ENCODE peak calls at places on chromosomes 6 and 20, in five cellular contexts. W, M, S, J and H are unnamed samples.
A peak's percentile ranks its signal among the peaks of the same experiment; 100 is the strongest.

GRCh38 chr6:166438211-166438861 is 55.6 kb upstream of the MPC1 start:
- DNase-seq in W (no peak), M (no peak), S (no peak), J (no peak), H (no peak)

GRCh38 chr20:62737271-62737761 is 28.7 kb downstream of the NTSR1 start:
- DNase-seq in W (no peak), M (no peak), S (no peak), J (no peak), H (no peak)

GRCh38 chr6:106973018-106973840 is 1.3 kb downstream of the CD24 start:
- DNase-seq in W (peak; percentile 30), M (peak; percentile 64), S (peak; percentile 5), J (peak; percentile 59), H (no peak)

GRCh38 chr6:147879031-147879430 is 370.5 kb downstream of the SAMD5 start:
- DNase-seq in W (no peak), M (no peak), S (no peak), J (no peak), H (no peak)

GRCh38 chr6:52390361-52390727 is 28.4 kb downstream of the PAQR8 start:
- DNase-seq in W (peak; percentile 73), M (no peak), S (peak; percentile 21), J (peak; percentile 40), H (no peak)

GRCh38 chr6:162343902-162344226 is 383.7 kb downstream of the PRKN start:
- DNase-seq in W (peak; percentile 32), M (no peak), S (no peak), J (no peak), H (no peak)

GRCh38 chr6:157563611-157564284 is 182.8 kb downstream of the ZDHHC14 start:
- DNase-seq in W (no peak), M (no peak), S (no peak), J (no peak), H (no peak)

GRCh38 chr6:143632894-143633293 is 44.9 kb upstream of the PHACTR2 start:
- DNase-seq in W (no peak), M (no peak), S (no peak), J (no peak), H (no peak)

GRCh38 chr6:23994013-23994412 is 132.0 kb upstream of the NRSN1 start:
- DNase-seq in W (no peak), M (no peak), S (no peak), J (no peak), H (no peak)

GRCh38 chr20:34636648-34637047 is 40.2 kb downstream of the PIGU start:
- DNase-seq in W (no peak), M (peak; percentile 5), S (no peak), J (no peak), H (no peak)

GRCh38 chr6:110520188-110520956 is 44.0 kb upstream of the SLC22A16 start:
- DNase-seq in W (no peak), M (no peak), S (no peak), J (no peak), H (no peak)

GRCh38 chr20:19646963-19647362 is 111.1 kb upstream of the RIN2 start:
- DNase-seq in W (no peak), M (no peak), S (no peak), J (no peak), H (no peak)

GRCh38 chr6:114390176-114390575 is 47.4 kb upstream of the HS3ST5 start:
- DNase-seq in W (no peak), M (no peak), S (no peak), J (no peak), H (no peak)

GRCh38 chr20:48651271-48651670 is 176.5 kb downstream of the PREX1 start:
- DNase-seq in W (no peak), M (no peak), S (no peak), J (no peak), H (no peak)

GRCh38 chr6:141443668-141444067 is 689.1 kb upstream of the GJE1 start:
- DNase-seq in W (no peak), M (no peak), S (no peak), J (no peak), H (no peak)

GRCh38 chr20:21259346-21259745 is 43.8 kb upstream of the XRN2 start:
- DNase-seq in W (no peak), M (no peak), S (no peak), J (no peak), H (no peak)

GRCh38 chr20:48760403-48760889 is 67.4 kb downstream of the PREX1 start:
- DNase-seq in W (peak; percentile 27), M (no peak), S (no peak), J (no peak), H (no peak)

GRCh38 chr6:159865226-159865920 is 25.4 kb upstream of the MAS1 start:
- DNase-seq in W (no peak), M (no peak), S (no peak), J (no peak), H (no peak)

GRCh38 chr20:58930496-58930895 is 50.6 kb upstream of the NELFCD start:
- DNase-seq in W (peak; percentile 27), M (no peak), S (no peak), J (no peak), H (no peak)

GRCh38 chr6:36844232-36845170 is 5.3 kb upstream of the CPNE5 start:
- DNase-seq in W (no peak), M (no peak), S (no peak), J (no peak), H (no peak)

GRCh38 chr6:133241088-133241900 is at the start of gene EYA4:
- DNase-seq in W (peak; percentile 19), M (peak; percentile 75), S (no peak), J (no peak), H (no peak)

GRCh38 chr6:146972526-146972925 is 231.7 kb upstream of the STXBP5 start:
- DNase-seq in W (no peak), M (no peak), S (no peak), J (no peak), H (no peak)

GRCh38 chr6:166252601-166253000 is 55.6 kb downstream of the PRR18 start:
- DNase-seq in W (no peak), M (no peak), S (no peak), J (no peak), H (no peak)

GRCh38 chr6:83313880-83314279 is 117.0 kb downstream of the ME1 start:
- DNase-seq in W (no peak), M (no peak), S (no peak), J (no peak), H (no peak)

GRCh38 chr6:106546322-106547052 is 82.8 kb downstream of the RTN4IP1 start:
- DNase-seq in W (peak; percentile 92), M (no peak), S (no peak), J (no peak), H (no peak)

GRCh38 chr6:35757461-35758123 is 18.8 kb upstream of the CLPSL2 start:
- DNase-seq in W (no peak), M (peak; percentile 86), S (no peak), J (no peak), H (no peak)

GRCh38 chr6:84645000-84645399 is 119.4 kb downstream of the TBX18 start:
- DNase-seq in W (peak; percentile 68), M (no peak), S (no peak), J (no peak), H (no peak)

GRCh38 chr20:20549267-20549612 is 163.2 kb downstream of the RALGAPA2 start:
- DNase-seq in W (peak; percentile 67), M (no peak), S (no peak), J (peak; percentile 61), H (no peak)

GRCh38 chr6:20652691-20653479 is 118.6 kb downstream of the CDKAL1 start:
- DNase-seq in W (peak; percentile 56), M (no peak), S (no peak), J (no peak), H (no peak)

GRCh38 chr6:33691456-33692077 is 19.9 kb downstream of the UQCC2 start:
- DNase-seq in W (no peak), M (no peak), S (no peak), J (no peak), H (no peak)

GRCh38 chr6:33694401-33694931 is 17.0 kb downstream of the UQCC2 start:
- DNase-seq in W (peak; percentile 72), M (no peak), S (no peak), J (no peak), H (no peak)

GRCh38 chr6:33692078-33692759 is 19.3 kb downstream of the UQCC2 start:
- DNase-seq in W (no peak), M (peak; percentile 83), S (no peak), J (no peak), H (no peak)

GRCh38 chr6:33693186-33694158 is 18.0 kb downstream of the UQCC2 start:
- DNase-seq in W (no peak), M (no peak), S (no peak), J (no peak), H (no peak)

GRCh38 chr6:33692760-33693158 is 18.7 kb downstream of the UQCC2 start:
- DNase-seq in W (no peak), M (no peak), S (no peak), J (peak; percentile 35), H (no peak)
- H3K27ac ChIP-seq in W (no peak overlapping the region), M (no peak overlapping the region), S (no peak overlapping the region), J (no peak overlapping the region), H (peak overlapping the region; percentile 41)

GRCh38 chr6:30882764-30883475 is 1.4 kb upstream of the DDR1 start:
- DNase-seq in W (peak; percentile 88), M (peak; percentile 94), S (peak; percentile 93), J (peak; percentile 93), H (peak; percentile 68)
- H3K4me1 ChIP-seq in W (peaks cover 49% of the 10 kb centered on the region), M (peaks cover 16% of the 10 kb centered on the region), S (peaks cover 12% of the 10 kb centered on the region), J (peaks cover 10% of the 10 kb centered on the region), H (peaks cover 44% of the 10 kb centered on the region)

GRCh38 chr6:131822119-131822518 is 14.3 kb downstream of the ENPP1 start:
- DNase-seq in W (no peak), M (no peak), S (no peak), J (no peak), H (no peak)
- H3K4me3 ChIP-seq in W (no peak overlapping the region), M (no peak overlapping the region), S (no peak overlapping the region), J (no peak overlapping the region), H (no peak overlapping the region)

GRCh38 chr20:47118641-47119040 is 224.0 kb downstream of the EYA2 start:
- DNase-seq in W (no peak), M (no peak), S (no peak), J (no peak), H (no peak)
- H3K27ac ChIP-seq in W (no peak overlapping the region), M (peak overlapping the region; percentile 19), S (peak overlapping the region; percentile 73), J (no peak overlapping the region), H (peak overlapping the region; percentile 42)

DNA sequence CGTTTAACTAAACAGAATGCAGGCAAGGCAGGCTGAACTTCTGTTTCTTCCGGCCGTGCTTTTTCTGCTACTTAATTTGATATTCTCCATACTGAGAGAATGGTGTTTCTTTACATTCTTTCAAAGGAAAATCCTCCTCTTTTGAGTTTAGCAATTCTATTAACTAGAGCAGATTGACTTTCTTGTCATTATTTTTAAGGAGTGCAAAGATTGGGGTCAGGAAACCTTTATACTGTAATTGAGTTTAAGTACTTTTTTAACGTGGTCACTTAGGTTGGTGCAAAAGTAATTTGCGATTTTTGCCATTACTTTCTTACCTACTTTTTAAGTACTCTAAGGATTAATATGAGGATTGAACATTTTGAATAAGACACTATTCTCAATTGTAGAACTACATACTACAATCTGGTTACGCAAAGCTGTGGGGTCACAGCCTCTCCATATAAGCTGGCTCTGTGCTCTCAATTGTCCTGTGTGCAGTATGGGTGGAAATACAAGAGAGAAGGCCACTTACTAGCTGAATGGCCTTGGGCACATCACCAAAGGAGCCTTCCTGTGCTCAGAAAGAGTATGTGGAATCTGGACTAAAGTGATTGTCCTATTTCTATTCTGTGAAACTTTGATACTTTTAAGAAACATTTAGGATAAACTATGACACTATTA is 16.7 kb downstream of the HECA start:
- DNase-seq in W (no peak), M (no peak), S (no peak), J (no peak), H (no peak)
- H3K4me1 ChIP-seq in W (peaks cover 11% of the 10 kb centered on the region), M (no peaks in the 10 kb centered on the region), S (no peaks in the 10 kb centered on the region), J (peaks cover 4% of the 10 kb centered on the region), H (peaks cover 21% of the 10 kb centered on the region)